ENCODE peak calls at places on chromosomes 1 and 21, in five cellular contexts. One of them, this sample, is unnamed.

GRCh38 chr21:43687566-43688395 is 28.4 kb downstream of the RRP1B start:
- DNase-seq in stimulated activated CD4-positive, alpha-beta T cell treated with anti-CD3 and anti-CD28 coated beads, Interleukin-12 subunit alpha, Interleukin-12 subunit beta, amount 100 ng/mL, for 48 hours: no peak
- DNase-seq in head of caudate nucleus: no peak
- DNase-seq in NCI-H2081 treated with DMSO at 0.1 percent for 48 hours: no peak
- DNase-seq in endothelial cell: no peak
- DNase-seq in this sample: no peak

GRCh38 chr1:240405751-240406150 is 206.2 kb downstream of the GREM2 start:
- DNase-seq in stimulated activated CD4-positive, alpha-beta T cell treated with anti-CD3 and anti-CD28 coated beads, Interleukin-12 subunit alpha, Interleukin-12 subunit beta, amount 100 ng/mL, for 48 hours: no peak
- DNase-seq in head of caudate nucleus: no peak
- DNase-seq in NCI-H2081 treated with DMSO at 0.1 percent for 48 hours: no peak
- DNase-seq in endothelial cell: no peak
- DNase-seq in this sample: no peak

GRCh38 chr1:175857756-175858155 is 114.4 kb upstream of the TNR start:
- DNase-seq in stimulated activated CD4-positive, alpha-beta T cell treated with anti-CD3 and anti-CD28 coated beads, Interleukin-12 subunit alpha, Interleukin-12 subunit beta, amount 100 ng/mL, for 48 hours: no peak
- DNase-seq in head of caudate nucleus: peak
- DNase-seq in NCI-H2081 treated with DMSO at 0.1 percent for 48 hours: no peak
- DNase-seq in endothelial cell: no peak
- DNase-seq in this sample: no peak

GRCh38 chr1:31620631-31621497 is 3.4 kb downstream of the HCRTR1 start:
- DNase-seq in stimulated activated CD4-positive, alpha-beta T cell treated with anti-CD3 and anti-CD28 coated beads, Interleukin-12 subunit alpha, Interleukin-12 subunit beta, amount 100 ng/mL, for 48 hours: no peak
- DNase-seq in head of caudate nucleus: no peak
- DNase-seq in NCI-H2081 treated with DMSO at 0.1 percent for 48 hours: no peak
- DNase-seq in endothelial cell: no peak
- DNase-seq in this sample: no peak

GRCh38 chr1:214551436-214552173 is at the start of gene PTPN14:
- DNase-seq in stimulated activated CD4-positive, alpha-beta T cell treated with anti-CD3 and anti-CD28 coated beads, Interleukin-12 subunit alpha, Interleukin-12 subunit beta, amount 100 ng/mL, for 48 hours: no peak
- DNase-seq in head of caudate nucleus: peak
- DNase-seq in NCI-H2081 treated with DMSO at 0.1 percent for 48 hours: no peak
- DNase-seq in endothelial cell: peak
- DNase-seq in this sample: no peak

GRCh38 chr1:27343639-27344025 is 1.8 kb downstream of the SYTL1 start:
- DNase-seq in stimulated activated CD4-positive, alpha-beta T cell treated with anti-CD3 and anti-CD28 coated beads, Interleukin-12 subunit alpha, Interleukin-12 subunit beta, amount 100 ng/mL, for 48 hours: no peak
- DNase-seq in head of caudate nucleus: no peak
- DNase-seq in NCI-H2081 treated with DMSO at 0.1 percent for 48 hours: no peak
- DNase-seq in endothelial cell: no peak
- DNase-seq in this sample: no peak

GRCh38 chr1:110200666-110201065 is 9.4 kb upstream of the KCNC4 start:
- DNase-seq in stimulated activated CD4-positive, alpha-beta T cell treated with anti-CD3 and anti-CD28 coated beads, Interleukin-12 subunit alpha, Interleukin-12 subunit beta, amount 100 ng/mL, for 48 hours: no peak
- DNase-seq in head of caudate nucleus: no peak
- DNase-seq in NCI-H2081 treated with DMSO at 0.1 percent for 48 hours: no peak
- DNase-seq in endothelial cell: no peak
- DNase-seq in this sample: no peak

GRCh38 chr1:112488141-112488540 is 20.6 kb upstream of the WNT2B start:
- DNase-seq in stimulated activated CD4-positive, alpha-beta T cell treated with anti-CD3 and anti-CD28 coated beads, Interleukin-12 subunit alpha, Interleukin-12 subunit beta, amount 100 ng/mL, for 48 hours: no peak
- DNase-seq in head of caudate nucleus: no peak
- DNase-seq in NCI-H2081 treated with DMSO at 0.1 percent for 48 hours: no peak
- DNase-seq in endothelial cell: no peak
- DNase-seq in this sample: no peak

GRCh38 chr21:15967661-15968060 is 237.9 kb downstream of the USP25 start:
- DNase-seq in stimulated activated CD4-positive, alpha-beta T cell treated with anti-CD3 and anti-CD28 coated beads, Interleukin-12 subunit alpha, Interleukin-12 subunit beta, amount 100 ng/mL, for 48 hours: no peak
- DNase-seq in head of caudate nucleus: no peak
- DNase-seq in NCI-H2081 treated with DMSO at 0.1 percent for 48 hours: no peak
- DNase-seq in endothelial cell: no peak
- DNase-seq in this sample: no peak

GRCh38 chr1:40648928-40649591 is 16.4 kb downstream of the RIMS3 start:
- DNase-seq in stimulated activated CD4-positive, alpha-beta T cell treated with anti-CD3 and anti-CD28 coated beads, Interleukin-12 subunit alpha, Interleukin-12 subunit beta, amount 100 ng/mL, for 48 hours: no peak
- DNase-seq in head of caudate nucleus: peak
- DNase-seq in NCI-H2081 treated with DMSO at 0.1 percent for 48 hours: no peak
- DNase-seq in endothelial cell: no peak
- DNase-seq in this sample: no peak

GRCh38 chr1:22121421-22121911 is 21.4 kb downstream of the WNT4 start:
- DNase-seq in stimulated activated CD4-positive, alpha-beta T cell treated with anti-CD3 and anti-CD28 coated beads, Interleukin-12 subunit alpha, Interleukin-12 subunit beta, amount 100 ng/mL, for 48 hours: no peak
- DNase-seq in head of caudate nucleus: no peak
- DNase-seq in NCI-H2081 treated with DMSO at 0.1 percent for 48 hours: no peak
- DNase-seq in endothelial cell: no peak
- DNase-seq in this sample: peak

GRCh38 chr1:193730017-193730416 is 543.6 kb upstream of the B3GALT2 start:
- DNase-seq in stimulated activated CD4-positive, alpha-beta T cell treated with anti-CD3 and anti-CD28 coated beads, Interleukin-12 subunit alpha, Interleukin-12 subunit beta, amount 100 ng/mL, for 48 hours: no peak
- DNase-seq in head of caudate nucleus: no peak
- DNase-seq in NCI-H2081 treated with DMSO at 0.1 percent for 48 hours: no peak
- DNase-seq in endothelial cell: no peak
- DNase-seq in this sample: no peak

GRCh38 chr1:7352364-7352763 is 418.7 kb upstream of the VAMP3 start:
- DNase-seq in stimulated activated CD4-positive, alpha-beta T cell treated with anti-CD3 and anti-CD28 coated beads, Interleukin-12 subunit alpha, Interleukin-12 subunit beta, amount 100 ng/mL, for 48 hours: no peak
- DNase-seq in head of caudate nucleus: no peak
- DNase-seq in NCI-H2081 treated with DMSO at 0.1 percent for 48 hours: no peak
- DNase-seq in endothelial cell: no peak
- DNase-seq in this sample: no peak

GRCh38 chr1:171486048-171486519 is 754 bp downstream of the PRRC2C start:
- DNase-seq in stimulated activated CD4-positive, alpha-beta T cell treated with anti-CD3 and anti-CD28 coated beads, Interleukin-12 subunit alpha, Interleukin-12 subunit beta, amount 100 ng/mL, for 48 hours: peak
- DNase-seq in head of caudate nucleus: no peak
- DNase-seq in NCI-H2081 treated with DMSO at 0.1 percent for 48 hours: peak
- DNase-seq in endothelial cell: no peak
- DNase-seq in this sample: no peak

GRCh38 chr21:32772281-32773047 is 909 bp upstream of the PAXBP1 start:
- DNase-seq in stimulated activated CD4-positive, alpha-beta T cell treated with anti-CD3 and anti-CD28 coated beads, Interleukin-12 subunit alpha, Interleukin-12 subunit beta, amount 100 ng/mL, for 48 hours: peak
- DNase-seq in head of caudate nucleus: no peak
- DNase-seq in NCI-H2081 treated with DMSO at 0.1 percent for 48 hours: no peak
- DNase-seq in endothelial cell: peak
- DNase-seq in this sample: no peak

GRCh38 chr21:35953570-35953969 is 106.8 kb downstream of the SETD4 start:
- DNase-seq in stimulated activated CD4-positive, alpha-beta T cell treated with anti-CD3 and anti-CD28 coated beads, Interleukin-12 subunit alpha, Interleukin-12 subunit beta, amount 100 ng/mL, for 48 hours: no peak
- DNase-seq in head of caudate nucleus: no peak
- DNase-seq in NCI-H2081 treated with DMSO at 0.1 percent for 48 hours: no peak
- DNase-seq in endothelial cell: no peak
- DNase-seq in this sample: no peak

GRCh38 chr1:37038079-37038702 is 3.9 kb upstream of the GRIK3 start:
- DNase-seq in stimulated activated CD4-positive, alpha-beta T cell treated with anti-CD3 and anti-CD28 coated beads, Interleukin-12 subunit alpha, Interleukin-12 subunit beta, amount 100 ng/mL, for 48 hours: no peak
- DNase-seq in head of caudate nucleus: peak
- DNase-seq in NCI-H2081 treated with DMSO at 0.1 percent for 48 hours: peak
- DNase-seq in endothelial cell: peak
- DNase-seq in this sample: peak

GRCh38 chr1:56258395-56258794 is 321.0 kb downstream of the PLPP3 start:
- DNase-seq in stimulated activated CD4-positive, alpha-beta T cell treated with anti-CD3 and anti-CD28 coated beads, Interleukin-12 subunit alpha, Interleukin-12 subunit beta, amount 100 ng/mL, for 48 hours: no peak
- DNase-seq in head of caudate nucleus: no peak
- DNase-seq in NCI-H2081 treated with DMSO at 0.1 percent for 48 hours: no peak
- DNase-seq in endothelial cell: no peak
- DNase-seq in this sample: peak

GRCh38 chr1:235366286-235366685 is 941 bp upstream of the TBCE start:
- DNase-seq in stimulated activated CD4-positive, alpha-beta T cell treated with anti-CD3 and anti-CD28 coated beads, Interleukin-12 subunit alpha, Interleukin-12 subunit beta, amount 100 ng/mL, for 48 hours: peak
- DNase-seq in head of caudate nucleus: no peak
- DNase-seq in NCI-H2081 treated with DMSO at 0.1 percent for 48 hours: no peak
- DNase-seq in endothelial cell: no peak
- DNase-seq in this sample: no peak

GRCh38 chr1:164846731-164847691 is 288.0 kb downstream of the PBX1 start:
- DNase-seq in stimulated activated CD4-positive, alpha-beta T cell treated with anti-CD3 and anti-CD28 coated beads, Interleukin-12 subunit alpha, Interleukin-12 subunit beta, amount 100 ng/mL, for 48 hours: no peak
- DNase-seq in head of caudate nucleus: no peak
- DNase-seq in NCI-H2081 treated with DMSO at 0.1 percent for 48 hours: no peak
- DNase-seq in endothelial cell: no peak
- DNase-seq in this sample: no peak

GRCh38 chr1:167973832-167974231 is 37.0 kb upstream of the MPC2 start:
- DNase-seq in stimulated activated CD4-positive, alpha-beta T cell treated with anti-CD3 and anti-CD28 coated beads, Interleukin-12 subunit alpha, Interleukin-12 subunit beta, amount 100 ng/mL, for 48 hours: no peak
- DNase-seq in head of caudate nucleus: no peak
- DNase-seq in NCI-H2081 treated with DMSO at 0.1 percent for 48 hours: no peak
- DNase-seq in endothelial cell: no peak
- DNase-seq in this sample: no peak

GRCh38 chr1:198741744-198742143 is 102.9 kb downstream of the PTPRC start:
- DNase-seq in stimulated activated CD4-positive, alpha-beta T cell treated with anti-CD3 and anti-CD28 coated beads, Interleukin-12 subunit alpha, Interleukin-12 subunit beta, amount 100 ng/mL, for 48 hours: no peak
- DNase-seq in head of caudate nucleus: no peak
- DNase-seq in NCI-H2081 treated with DMSO at 0.1 percent for 48 hours: no peak
- DNase-seq in endothelial cell: no peak
- DNase-seq in this sample: no peak

GRCh38 chr1:26126321-26127084 is 14.9 kb downstream of the PDIK1L start:
- DNase-seq in stimulated activated CD4-positive, alpha-beta T cell treated with anti-CD3 and anti-CD28 coated beads, Interleukin-12 subunit alpha, Interleukin-12 subunit beta, amount 100 ng/mL, for 48 hours: no peak
- DNase-seq in head of caudate nucleus: no peak
- DNase-seq in NCI-H2081 treated with DMSO at 0.1 percent for 48 hours: no peak
- DNase-seq in endothelial cell: no peak
- DNase-seq in this sample: no peak

GRCh38 chr1:245278846-245279245 is 124.1 kb downstream of the KIF26B start:
- DNase-seq in stimulated activated CD4-positive, alpha-beta T cell treated with anti-CD3 and anti-CD28 coated beads, Interleukin-12 subunit alpha, Interleukin-12 subunit beta, amount 100 ng/mL, for 48 hours: no peak
- DNase-seq in head of caudate nucleus: no peak
- DNase-seq in NCI-H2081 treated with DMSO at 0.1 percent for 48 hours: no peak
- DNase-seq in endothelial cell: no peak
- DNase-seq in this sample: no peak

GRCh38 chr1:90614872-90615271 is 102.2 kb downstream of the BARHL2 start:
- DNase-seq in stimulated activated CD4-positive, alpha-beta T cell treated with anti-CD3 and anti-CD28 coated beads, Interleukin-12 subunit alpha, Interleukin-12 subunit beta, amount 100 ng/mL, for 48 hours: no peak
- DNase-seq in head of caudate nucleus: no peak
- DNase-seq in NCI-H2081 treated with DMSO at 0.1 percent for 48 hours: no peak
- DNase-seq in endothelial cell: no peak
- DNase-seq in this sample: no peak

GRCh38 chr1:7047866-7048265 is 262.6 kb downstream of the CAMTA1 start:
- DNase-seq in stimulated activated CD4-positive, alpha-beta T cell treated with anti-CD3 and anti-CD28 coated beads, Interleukin-12 subunit alpha, Interleukin-12 subunit beta, amount 100 ng/mL, for 48 hours: no peak
- DNase-seq in head of caudate nucleus: no peak
- DNase-seq in NCI-H2081 treated with DMSO at 0.1 percent for 48 hours: no peak
- DNase-seq in endothelial cell: no peak
- DNase-seq in this sample: no peak

GRCh38 chr1:51288578-51288977 is 41.8 kb downstream of the TTC39A start:
- DNase-seq in stimulated activated CD4-positive, alpha-beta T cell treated with anti-CD3 and anti-CD28 coated beads, Interleukin-12 subunit alpha, Interleukin-12 subunit beta, amount 100 ng/mL, for 48 hours: no peak
- DNase-seq in head of caudate nucleus: peak
- DNase-seq in NCI-H2081 treated with DMSO at 0.1 percent for 48 hours: no peak
- DNase-seq in endothelial cell: no peak
- DNase-seq in this sample: no peak

GRCh38 chr1:240122639-240123604 is 31.2 kb downstream of the FMN2 start:
- DNase-seq in stimulated activated CD4-positive, alpha-beta T cell treated with anti-CD3 and anti-CD28 coated beads, Interleukin-12 subunit alpha, Interleukin-12 subunit beta, amount 100 ng/mL, for 48 hours: no peak
- DNase-seq in head of caudate nucleus: peak
- DNase-seq in NCI-H2081 treated with DMSO at 0.1 percent for 48 hours: peak
- DNase-seq in endothelial cell: no peak
- DNase-seq in this sample: peak

GRCh38 chr1:53134042-53134485 is 8.4 kb downstream of the SLC1A7 start:
- DNase-seq in stimulated activated CD4-positive, alpha-beta T cell treated with anti-CD3 and anti-CD28 coated beads, Interleukin-12 subunit alpha, Interleukin-12 subunit beta, amount 100 ng/mL, for 48 hours: no peak
- DNase-seq in head of caudate nucleus: no peak
- DNase-seq in NCI-H2081 treated with DMSO at 0.1 percent for 48 hours: no peak
- DNase-seq in endothelial cell: no peak
- DNase-seq in this sample: no peak

GRCh38 chr21:33808715-33809367 is 106.8 kb downstream of the ATP5PO start:
- DNase-seq in stimulated activated CD4-positive, alpha-beta T cell treated with anti-CD3 and anti-CD28 coated beads, Interleukin-12 subunit alpha, Interleukin-12 subunit beta, amount 100 ng/mL, for 48 hours: no peak
- DNase-seq in head of caudate nucleus: no peak
- DNase-seq in NCI-H2081 treated with DMSO at 0.1 percent for 48 hours: no peak
- DNase-seq in endothelial cell: no peak
- DNase-seq in this sample: no peak

GRCh38 chr21:25834376-25834775 is 99.6 kb downstream of the GABPA start:
- DNase-seq in stimulated activated CD4-positive, alpha-beta T cell treated with anti-CD3 and anti-CD28 coated beads, Interleukin-12 subunit alpha, Interleukin-12 subunit beta, amount 100 ng/mL, for 48 hours: no peak
- DNase-seq in head of caudate nucleus: no peak
- DNase-seq in NCI-H2081 treated with DMSO at 0.1 percent for 48 hours: no peak
- DNase-seq in endothelial cell: no peak
- DNase-seq in this sample: no peak

This sample was measured in NCI-H1417 treated with DMSO at 0.1 percent for 48 hours.